ENCODE peak calls at places on chromosome 17, in eight cellular contexts. P is bronchial epithelial cell; H is brain microvascular endothelial cell; F is pancreas; R is CD8-positive, alpha-beta T cell; Q is BJ; N is ovary; U is transverse colon. O is an unnamed sample.

GRCh38 chr17:50621562-50621961 is 13.1 kb upstream of the ABCC3 start:
- DNase-seq in P (peak), H (no peak), F (no peak), R (no peak), Q (no peak), N (no peak), U (no peak), O (no peak)

GRCh38 chr17:1830288-1830687 is 483 bp downstream of the RPA1 start:
- DNase-seq in P (peak), H (no peak), F (no peak), R (peak), Q (no peak), N (no peak), U (peak), O (peak)

GRCh38 chr17:39513915-39514314 is 52.6 kb downstream of the CDK12 start:
- DNase-seq in P (no peak), H (no peak), F (no peak), R (no peak), Q (no peak), N (no peak), U (no peak), O (no peak)

GRCh38 chr17:9036336-9036735 is 15.0 kb downstream of the NTN1 start:
- DNase-seq in P (no peak), H (no peak), F (no peak), R (no peak), Q (no peak), N (no peak), U (no peak), O (no peak)

GRCh38 chr17:34303606-34304005 is 15.6 kb upstream of the CCL8 start:
- DNase-seq in P (no peak), H (no peak), F (no peak), R (no peak), Q (no peak), N (no peak), U (no peak), O (no peak)

GRCh38 chr17:66573078-66573477 is 261.8 kb upstream of the CACNG5 start:
- DNase-seq in P (no peak), H (no peak), F (no peak), R (no peak), Q (no peak), N (no peak), U (no peak), O (no peak)

GRCh38 chr17:70344356-70345060 is 175.2 kb downstream of the KCNJ2 start:
- DNase-seq in P (peak), H (no peak), F (no peak), R (no peak), Q (no peak), N (no peak), U (no peak), O (no peak)

GRCh38 chr17:79852748-79853147 is 13.5 kb upstream of the CBX4 start:
- DNase-seq in P (peak), H (no peak), F (no peak), R (no peak), Q (no peak), N (no peak), U (peak), O (no peak)

GRCh38 chr17:40566027-40566426 is 755 bp upstream of the CCR7 start:
- DNase-seq in P (no peak), H (no peak), F (no peak), R (no peak), Q (no peak), N (no peak), U (no peak), O (no peak)

GRCh38 chr17:83195330-83196087 is 116.1 kb downstream of the METRNL start:
- DNase-seq in P (no peak), H (no peak), F (no peak), R (no peak), Q (no peak), N (peak), U (no peak), O (peak)

GRCh38 chr17:78817123-78817522 is 23.5 kb downstream of the USP36 start:
- DNase-seq in P (no peak), H (no peak), F (no peak), R (peak), Q (no peak), N (no peak), U (no peak), O (no peak)

GRCh38 chr17:40503154-40503553 is 1.7 kb upstream of the TNS4 start:
- DNase-seq in P (no peak), H (no peak), F (no peak), R (no peak), Q (no peak), N (no peak), U (no peak), O (no peak)

GRCh38 chr17:55398689-55399088 is 22.9 kb downstream of the MMD start:
- DNase-seq in P (no peak), H (no peak), F (no peak), R (no peak), Q (no peak), N (no peak), U (no peak), O (peak)

GRCh38 chr17:78826426-78826825 is 14.2 kb downstream of the USP36 start:
- DNase-seq in P (no peak), H (peak), F (no peak), R (no peak), Q (no peak), N (no peak), U (no peak), O (no peak)

GRCh38 chr17:17902877-17903276 is 66.1 kb upstream of the SREBF1 start:
- DNase-seq in P (no peak), H (no peak), F (no peak), R (no peak), Q (no peak), N (peak), U (no peak), O (no peak)

GRCh38 chr17:29412780-29413565 is 22.8 kb downstream of the TAOK1 start:
- DNase-seq in P (peak), H (peak), F (no peak), R (no peak), Q (peak), N (no peak), U (no peak), O (peak)

GRCh38 chr17:12961655-12962054 is 56.2 kb downstream of the ELAC2 start:
- DNase-seq in P (no peak), H (no peak), F (no peak), R (no peak), Q (no peak), N (no peak), U (no peak), O (no peak)

GRCh38 chr17:75981019-75981615 is 2.1 kb downstream of the TEN1 start:
- DNase-seq in P (no peak), H (no peak), F (no peak), R (no peak), Q (no peak), N (no peak), U (no peak), O (no peak)

GRCh38 chr17:21174186-21174585 is 39.8 kb downstream of the TMEM11 start:
- DNase-seq in P (no peak), H (no peak), F (peak), R (no peak), Q (no peak), N (no peak), U (no peak), O (no peak)
- TF ChIP-seq CTCF in P (no peak), H (no peak), F (no peak), R (no peak), Q (no peak), N (no peak), U (no peak), O (no peak)

GRCh38 chr17:44759916-44760243 is 1.1 kb downstream of the ADAM11 start:
- DNase-seq in P (no peak), H (no peak), F (no peak), R (no peak), Q (no peak), N (no peak), U (no peak), O (no peak)
- H3K4me3 ChIP-seq in P (no peak), H (no peak), F (no peak), R (no peak), Q (no peak), N (no peak), U (no peak), O (no peak)

GRCh38 chr17:63276821-63277220 is 169.3 kb downstream of the CYB561 start:
- DNase-seq in P (no peak), H (no peak), F (no peak), R (no peak), Q (no peak), N (no peak), U (no peak), O (no peak)
- TF ChIP-seq CTCF in P (no peak), H (no peak), F (no peak), R (no peak), Q (no peak), N (no peak), U (no peak), O (no peak)

DNA sequence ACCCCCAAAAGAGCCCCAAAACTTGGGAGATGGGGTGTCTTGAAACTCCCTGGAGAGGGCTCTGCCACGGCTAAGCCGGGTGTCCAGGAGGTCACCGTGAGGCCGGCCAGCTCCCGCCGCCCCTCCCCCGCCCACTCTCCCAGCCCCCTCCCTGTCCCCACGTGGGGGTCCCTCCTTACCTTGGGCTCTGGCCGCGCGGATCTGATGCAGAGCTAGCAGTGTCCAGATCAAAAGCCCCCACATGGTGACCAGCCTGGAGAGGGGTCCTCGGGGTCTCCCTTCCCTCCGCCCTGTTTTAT is 450 bp downstream of the SDK2 start:
- DNase-seq in P (no peak), H (no peak), F (no peak), R (no peak), Q (no peak), N (no peak), U (no peak), O (peak)
- H3K4me3 ChIP-seq in P (peak), H (peak), F (peak), R (peak), Q (no peak), N (peak), U (no peak), O (no peak)

GRCh38 chr17:28346199-28346580 is 10.6 kb downstream of the TNFAIP1 start:
- DNase-seq in P (no peak), H (no peak), F (no peak), R (no peak), Q (no peak), N (no peak), U (no peak), O (no peak)

GRCh38 chr17:28345420-28346198 is 10.0 kb downstream of the TNFAIP1 start:
- DNase-seq in P (no peak), H (no peak), F (peak), R (no peak), Q (no peak), N (no peak), U (no peak), O (no peak)

GRCh38 chr17:28347261-28347891 is 10.0 kb downstream of the POLDIP2 start:
- DNase-seq in P (peak), H (peak), F (peak), R (no peak), Q (peak), N (no peak), U (no peak), O (peak)

GRCh38 chr17:28348979-28349378 is 8.3 kb downstream of the POLDIP2 start:
- DNase-seq in P (no peak), H (no peak), F (no peak), R (no peak), Q (no peak), N (no peak), U (no peak), O (no peak)

GRCh38 chr17:28346746-28347246 is 10.5 kb downstream of the POLDIP2 start:
- DNase-seq in P (no peak), H (no peak), F (peak), R (no peak), Q (no peak), N (peak), U (no peak), O (no peak)
- TF ChIP-seq CTCF in P (no peak), H (peak), F (peak), R (no peak), Q (peak), N (peak), U (no peak), O (peak)

GRCh38 chr17:81911969-81912368 is 770 bp upstream of the PCYT2 start:
- DNase-seq in P (no peak), H (no peak), F (no peak), R (no peak), Q (no peak), N (no peak), U (no peak), O (no peak)
- H3K4me3 ChIP-seq in P (no peak), H (no peak), F (peak), R (no peak), Q (no peak), N (no peak), U (no peak), O (no peak)

GRCh38 chr17:14212401-14212800 is 24.3 kb downstream of the CDRT15 start:
- DNase-seq in P (no peak), H (no peak), F (no peak), R (no peak), Q (no peak), N (no peak), U (no peak), O (no peak)

GRCh38 chr17:14214271-14214670 is 22.4 kb downstream of the CDRT15 start:
- DNase-seq in P (peak), H (no peak), F (no peak), R (no peak), Q (no peak), N (no peak), U (no peak), O (peak)

GRCh38 chr17:14209215-14209614 is 27.4 kb downstream of the CDRT15 start:
- DNase-seq in P (no peak), H (no peak), F (no peak), R (no peak), Q (no peak), N (no peak), U (no peak), O (no peak)

GRCh38 chr17:14211246-14211645 is 25.4 kb downstream of the CDRT15 start:
- DNase-seq in P (no peak), H (no peak), F (no peak), R (no peak), Q (no peak), N (no peak), U (no peak), O (no peak)

DNA sequence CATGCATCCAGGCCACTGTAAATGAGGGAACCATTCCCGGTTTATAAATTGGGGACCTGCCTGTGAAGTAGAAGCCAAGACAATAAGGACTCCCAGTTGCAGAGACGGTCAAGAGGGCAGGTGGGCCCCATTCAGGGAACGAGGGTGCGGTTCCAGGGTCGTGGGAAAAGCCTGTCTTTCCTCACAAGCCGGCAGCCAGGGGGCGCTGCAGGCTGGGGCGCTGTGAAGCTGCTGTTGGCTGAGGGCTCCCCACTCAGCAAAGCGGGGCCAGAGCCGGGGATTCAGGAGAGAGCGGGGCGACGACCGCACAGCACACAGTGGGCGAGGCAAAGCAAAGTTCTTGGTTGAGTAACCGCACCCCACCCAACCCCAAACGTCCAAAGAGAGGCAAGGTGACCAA is 24.9 kb downstream of the CDRT15 start:
- DNase-seq in P (no peak), H (no peak), F (no peak), R (peak), Q (no peak), N (no peak), U (no peak), O (no peak)
- TF ChIP-seq CTCF in P (peak), H (peak), F (no peak), R (peak), Q (peak), N (no peak), U (peak), O (peak)

DNA sequence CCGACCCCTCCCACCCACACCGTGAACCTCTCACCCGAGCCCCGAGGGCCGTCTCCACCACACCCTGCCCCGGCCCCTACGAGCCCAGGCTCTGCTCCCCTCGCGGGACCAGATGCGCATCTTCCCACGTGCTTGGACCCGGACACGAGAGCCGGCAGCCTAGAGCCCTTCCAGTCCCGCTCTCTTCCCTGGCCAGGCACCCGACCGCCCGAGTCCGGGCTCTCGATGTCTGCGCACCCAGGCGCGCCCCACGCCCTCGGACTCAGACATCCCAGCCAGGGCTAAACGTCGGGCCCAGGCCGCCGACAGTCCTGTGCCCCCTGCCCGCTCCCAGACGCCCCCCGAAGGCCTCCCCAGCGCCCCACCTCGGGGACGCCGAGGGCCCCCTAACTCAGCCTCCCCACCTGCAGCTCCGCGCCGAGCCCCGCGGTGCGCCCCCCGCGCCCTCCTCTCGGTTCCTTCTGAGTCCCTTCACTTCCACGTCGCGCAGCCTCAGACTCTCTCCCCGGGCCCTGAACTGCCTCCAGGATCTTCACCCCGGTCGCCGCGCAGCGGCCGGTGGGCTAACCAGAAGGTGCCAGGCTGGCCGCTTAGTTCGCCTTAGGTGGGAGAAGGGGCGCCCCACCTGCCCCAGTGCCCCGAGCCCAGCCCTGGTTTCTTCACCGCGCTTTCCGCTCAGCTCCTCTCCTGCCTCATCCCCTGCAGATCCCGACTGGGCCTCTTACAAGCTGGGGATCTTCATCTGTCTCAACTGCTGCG is 669 bp downstream of the ADAP2 start:
- DNase-seq in P (no peak), H (no peak), F (peak), R (no peak), Q (no peak), N (no peak), U (peak), O (peak)
- H3K4me3 ChIP-seq in P (peak), H (peak), F (peak), R (no peak), Q (peak), N (peak), U (peak), O (peak)